ENCODE peak calls at places on chromosomes 6 and 20, in five cellular contexts. Y is AG08396; D is stimulated activated CD8-positive, alpha-beta memory T cell treated with anti-CD3 and anti-CD28 coated beads, Interleukin-7, amount 100 ng/mL, for 24 hours; G is HuH-7.5; N is HepG2. L is an unnamed sample.

GRCh38 chr20:40189621-40190020 is 499.4 kb downstream of the MAFB start:
- DNase-seq in Y (no peak), D (no peak), G (no peak), N (no peak), L (no peak)

GRCh38 chr20:37486186-37486999 is 34.7 kb upstream of the NNAT start:
- DNase-seq in Y (no peak), D (no peak), G (no peak), N (no peak), L (no peak)

GRCh38 chr6:36728289-36729168 is 30.9 kb downstream of the RAB44 start:
- DNase-seq in Y (no peak), D (no peak), G (no peak), N (no peak), L (no peak)

GRCh38 chr6:169825558-169826225 is 74.3 kb downstream of the ERMARD start:
- DNase-seq in Y (no peak), D (no peak), G (no peak), N (no peak), L (no peak)

GRCh38 chr20:6700563-6701328 is 66.7 kb upstream of the BMP2 start:
- DNase-seq in Y (no peak), D (no peak), G (no peak), N (no peak), L (no peak)

GRCh38 chr20:32495949-32496348 is 89.2 kb downstream of the NOL4L start:
- DNase-seq in Y (no peak), D (no peak), G (no peak), N (no peak), L (no peak)

GRCh38 chr20:58566981-58567380 is 51.8 kb upstream of the APCDD1L start:
- DNase-seq in Y (no peak), D (no peak), G (no peak), N (no peak), L (no peak)

GRCh38 chr6:30841644-30842504 is 42.4 kb upstream of the DDR1 start:
- DNase-seq in Y (no peak), D (no peak), G (no peak), N (no peak), L (no peak)

GRCh38 chr6:42929928-42930360 is 664 bp downstream of the CNPY3 start:
- DNase-seq in Y (peak), D (peak), G (no peak), N (no peak), L (peak)

GRCh38 chr6:3997144-3997770 is 81.7 kb downstream of the FAM217A start:
- DNase-seq in Y (peak), D (no peak), G (no peak), N (no peak), L (no peak)

GRCh38 chr20:58236612-58237317 is 8.3 kb upstream of the ANKRD60 start:
- DNase-seq in Y (peak), D (peak), G (peak), N (peak), L (peak)

GRCh38 chr6:170067257-170067656 is 223.6 kb downstream of the DLL1 start:
- DNase-seq in Y (no peak), D (no peak), G (no peak), N (no peak), L (no peak)

GRCh38 chr6:39553029-39553428 is 172.2 kb downstream of the KIF6 start:
- DNase-seq in Y (no peak), D (no peak), G (no peak), N (no peak), L (no peak)

GRCh38 chr6:70956451-70957283 is at the start of gene B3GAT2:
- DNase-seq in Y (peak), D (no peak), G (peak), N (no peak), L (no peak)

GRCh38 chr20:5945963-5946362 is 4.4 kb downstream of the TRMT6 start:
- DNase-seq in Y (no peak), D (no peak), G (no peak), N (no peak), L (no peak)

GRCh38 chr6:27604986-27605385 is 132.1 kb upstream of the ZNF184 start:
- DNase-seq in Y (no peak), D (no peak), G (no peak), N (no peak), L (no peak)

GRCh38 chr6:161817881-161818280 is 544.0 kb upstream of the AGPAT4 start:
- DNase-seq in Y (no peak), D (no peak), G (no peak), N (no peak), L (no peak)

GRCh38 chr6:81937296-81937937 is 184.9 kb upstream of the TENT5A start:
- DNase-seq in Y (no peak), D (no peak), G (no peak), N (peak), L (no peak)

GRCh38 chr6:56223995-56224394 is 23.4 kb downstream of the COL21A1 start:
- DNase-seq in Y (no peak), D (no peak), G (no peak), N (no peak), L (no peak)

GRCh38 chr6:105794870-105795269 is 291.3 kb upstream of the PRDM1 start:
- DNase-seq in Y (no peak), D (no peak), G (no peak), N (no peak), L (no peak)

GRCh38 chr20:52783769-52784168 is 188.4 kb upstream of the TSHZ2 start:
- DNase-seq in Y (no peak), D (no peak), G (no peak), N (peak), L (no peak)

GRCh38 chr6:84021625-84022024 is 11.9 kb upstream of the MRAP2 start:
- DNase-seq in Y (no peak), D (no peak), G (no peak), N (no peak), L (no peak)

GRCh38 chr6:165049362-165049761 is 260.0 kb downstream of the C6orf118 start:
- DNase-seq in Y (no peak), D (no peak), G (no peak), N (peak), L (no peak)

GRCh38 chr6:71349976-71350615 is 61.5 kb downstream of the OGFRL1 start:
- DNase-seq in Y (no peak), D (no peak), G (no peak), N (no peak), L (no peak)

GRCh38 chr20:7015257-7015656 is 247.8 kb downstream of the BMP2 start:
- DNase-seq in Y (no peak), D (no peak), G (no peak), N (no peak), L (no peak)

GRCh38 chr6:72811971-72812421 is 190.1 kb downstream of the KCNQ5 start:
- DNase-seq in Y (no peak), D (no peak), G (no peak), N (no peak), L (no peak)

GRCh38 chr6:34138924-34139323 is 7.0 kb downstream of the GRM4 start:
- DNase-seq in Y (no peak), D (no peak), G (no peak), N (no peak), L (no peak)

GRCh38 chr6:65927141-65927540 is 220.1 kb upstream of the EYS start:
- DNase-seq in Y (no peak), D (no peak), G (no peak), N (no peak), L (no peak)

GRCh38 chr20:44523746-44524145 is 1.9 kb upstream of the SERINC3 start:
- DNase-seq in Y (no peak), D (no peak), G (no peak), N (no peak), L (no peak)

GRCh38 chr6:54053893-54054391 is 57.3 kb upstream of the MLIP start:
- DNase-seq in Y (peak), D (no peak), G (no peak), N (no peak), L (no peak)

L was measured in activated T-helper 9 cell treated with anti-CD3 and anti-CD28 coated beads, Interleukin-2, amount 50 U/mL, for 16 hours.